ENCODE peak calls at places on chromosomes 16 and 17, in seven cellular contexts. D is fibroblast of pulmonary artery, J is upper lobe of right lung, M is psoas muscle, E is GM12865, L is left ventricle myocardium inferior, Z is kidney epithelial cell. A is an unnamed sample.

GRCh38 chr17:56317351-56318208 is 164.3 kb downstream of the ANKFN1 start:
- DNase-seq in E (no peak), M (no peak), Z (no peak), J (no peak), D (peak; percentile 4), L (no peak), A (no peak)

GRCh38 chr16:4263504-4264436 is 9.1 kb downstream of the TFAP4 start:
- DNase-seq in D (peak; percentile 92), E (no peak), M (peak; percentile 88), L (peak; percentile 85), J (peak; percentile 73), Z (no peak), A (peak; percentile 87)

GRCh38 chr16:87531418-87531817 is 38.6 kb upstream of the ZCCHC14 start:
- DNase-seq in J (no peak), M (no peak), E (no peak), L (no peak), Z (no peak), D (no peak), A (no peak)

GRCh38 chr16:85172465-85173071 is 60.3 kb upstream of the CIBAR2 start:
- DNase-seq in E (peak; percentile 24), J (no peak), Z (no peak), D (peak; percentile 35), L (no peak), M (peak; percentile 81), A (no peak)

GRCh38 chr16:84085774-84086173 is 31.0 kb downstream of the MBTPS1 start:
- DNase-seq in J (no peak), Z (no peak), E (peak; percentile 32), M (no peak), D (no peak), L (no peak), A (no peak)

GRCh38 chr16:57020651-57021050 is 31.3 kb downstream of the NLRC5 start:
- DNase-seq in M (no peak), L (no peak), Z (no peak), J (no peak), E (no peak), D (no peak), A (no peak)

GRCh38 chr17:57485916-57486315 is 229.6 kb downstream of the MSI2 start:
- DNase-seq in Z (no peak), J (no peak), E (peak; percentile 30), D (no peak), L (no peak), M (no peak), A (no peak)

GRCh38 chr17:81431545-81432482 is 36.6 kb downstream of the BAHCC1 start:
- DNase-seq in Z (no peak), L (no peak), D (no peak), E (no peak), M (no peak), J (no peak), A (no peak)

GRCh38 chr17:28221751-28222414 is 97.1 kb upstream of the TMEM97 start:
- DNase-seq in E (no peak), J (no peak), L (no peak), Z (no peak), M (no peak), D (no peak), A (no peak)

GRCh38 chr17:75188614-75189013 is 5.9 kb upstream of the SUMO2 start:
- DNase-seq in M (no peak), D (no peak), L (no peak), E (no peak), Z (no peak), J (no peak), A (no peak)

GRCh38 chr17:14355556-14355955 is 54.7 kb downstream of the HS3ST3B1 start:
- DNase-seq in L (no peak), E (no peak), J (no peak), M (no peak), D (no peak), Z (no peak), A (no peak)

GRCh38 chr17:15403276-15403939 is 62.0 kb upstream of the TEKT3 start:
- DNase-seq in M (no peak), Z (no peak), L (no peak), E (no peak), D (no peak), J (no peak), A (no peak)

GRCh38 chr17:1067282-1067956 is 70.5 kb downstream of the TIMM22 start:
- DNase-seq in Z (no peak), E (no peak), J (peak; percentile 88), D (no peak), L (peak; percentile 40), M (peak; percentile 19), A (no peak)

GRCh38 chr17:76193616-76194015 is 46.7 kb downstream of the RNF157 start:
- DNase-seq in Z (no peak), D (no peak), J (no peak), E (no peak), L (no peak), M (no peak), A (no peak)

GRCh38 chr17:10105513-10106001 is 92.8 kb downstream of the GAS7 start:
- DNase-seq in M (no peak), L (peak; percentile 63), D (peak; percentile 86), E (no peak), Z (no peak), J (no peak), A (no peak)

GRCh38 chr16:54974391-54974790 is 43.7 kb downstream of the IRX5 start:
- DNase-seq in M (no peak), L (no peak), D (no peak), J (no peak), E (no peak), Z (no peak), A (no peak)

GRCh38 chr16:25012525-25012991 is 2.6 kb downstream of the ARHGAP17 start:
- DNase-seq in J (no peak), E (no peak), L (no peak), Z (no peak), M (no peak), D (peak; percentile 59), A (peak; percentile 80)

GRCh38 chr17:62014526-62014925 is 50.6 kb downstream of the MED13 start:
- DNase-seq in E (no peak), D (peak; percentile 10), L (no peak), J (no peak), Z (no peak), M (no peak), A (no peak)

GRCh38 chr17:51830886-51831285 is 327.6 kb downstream of the CA10 start:
- DNase-seq in M (no peak), D (no peak), E (no peak), Z (no peak), L (no peak), J (no peak), A (no peak)

GRCh38 chr17:57945999-57946797 is 9.0 kb downstream of the CUEDC1 start:
- DNase-seq in D (no peak), M (no peak), Z (no peak), E (peak; percentile 53), L (no peak), J (no peak), A (no peak)

GRCh38 chr16:88815901-88816589 is 4.3 kb upstream of the APRT start:
- DNase-seq in D (no peak), M (no peak), E (peak; percentile 67), Z (no peak), J (no peak), L (no peak), A (no peak)

GRCh38 chr17:4786111-4786491 is at the start of gene VMO1:
- DNase-seq in E (no peak), D (no peak), J (no peak), L (no peak), Z (no peak), M (peak; percentile 61), A (no peak)

GRCh38 chr17:18217412-18218015 is 7.9 kb upstream of the LLGL1 start:
- DNase-seq in E (peak; percentile 72), D (peak; percentile 66), L (peak; percentile 75), J (peak; percentile 85), Z (no peak), M (peak; percentile 89), A (no peak)

DNA sequence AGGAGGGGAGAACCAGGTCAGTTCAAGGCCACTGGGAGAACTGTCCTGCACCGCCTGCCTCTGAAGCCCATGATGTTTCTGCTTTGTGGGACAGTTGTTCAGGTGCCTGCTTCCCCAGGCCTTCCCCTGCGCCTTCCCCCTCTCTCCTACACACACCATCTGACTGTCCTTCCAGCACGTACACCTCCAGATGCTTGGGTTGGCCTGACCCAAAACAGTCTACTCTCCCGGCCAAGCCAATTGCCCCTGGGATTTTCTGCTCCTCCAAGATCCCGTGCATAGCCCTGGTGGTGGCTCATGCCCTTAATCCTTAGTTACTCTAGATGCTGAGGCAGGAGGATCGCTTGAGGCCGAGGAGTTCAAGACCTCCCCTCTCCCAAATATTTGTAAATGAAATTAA is 684 bp upstream of the RSAD1 start:
- DNase-seq in J (no peak), Z (no peak), E (no peak), D (no peak), L (no peak), M (no peak), A (no peak)
- H3K4me3 ChIP-seq in J (peak overlapping the region; percentile 89), Z (peak overlapping the region; percentile 92), E (peak overlapping the region; percentile 99), D (peak overlapping the region; percentile 91), L (peak overlapping the region; percentile 85), M (peak overlapping the region; percentile 93), A (peak overlapping the region; percentile 88)

GRCh38 chr17:43782903-43783462 is 2.7 kb downstream of the CFAP97D1 start:
- DNase-seq in D (no peak), M (no peak), J (no peak), E (no peak), L (no peak), Z (no peak), A (no peak)

GRCh38 chr17:43784068-43784467 is 3.8 kb downstream of the CFAP97D1 start:
- DNase-seq in D (peak; percentile 39), E (no peak), J (no peak), L (no peak), Z (no peak), M (no peak), A (no peak)

GRCh38 chr17:43780135-43780534 is at the start of gene CFAP97D1:
- DNase-seq in E (no peak), Z (no peak), J (no peak), L (no peak), D (no peak), M (no peak), A (no peak)

GRCh38 chr17:43778337-43779144 is at the start of gene DUSP3:
- DNase-seq in D (peak; percentile 94), M (peak; percentile 98), E (peak; percentile 72), L (peak; percentile 95), J (peak; percentile 98), Z (peak; percentile 82), A (peak; percentile 65)

GRCh38 chr17:43779145-43780125 is 658 bp upstream of the DUSP3 start:
- DNase-seq in E (no peak), Z (no peak), D (peak; percentile 34), J (no peak), L (no peak), M (no peak), A (no peak)
- TF ChIP-seq CTCF in E (no peak), Z (peak; percentile 29), D (peak; percentile 19), J (no peak), L (peak; percentile 28), M (no peak), A (no peak)

DNA sequence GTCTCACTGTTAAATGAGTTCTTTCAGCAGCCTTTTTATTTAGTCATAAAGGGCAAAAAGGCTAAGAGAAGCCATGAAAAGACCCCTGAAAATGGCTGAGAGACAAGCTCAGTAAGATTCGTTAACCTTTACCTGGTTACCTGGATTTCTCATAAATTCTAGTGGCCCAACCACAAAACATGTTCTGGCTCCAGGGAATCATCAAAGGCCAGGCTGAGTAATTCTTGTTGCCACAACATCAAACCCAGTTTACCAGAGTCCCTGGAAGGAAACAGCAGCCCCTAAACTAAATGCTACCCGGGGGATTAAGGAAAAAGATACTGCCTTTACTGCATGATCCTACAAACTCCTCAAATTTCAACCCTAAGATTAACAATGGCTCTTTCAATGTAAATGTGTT is 15.8 kb downstream of the CYTH1 start:
- DNase-seq in E (no peak), J (no peak), M (no peak), Z (no peak), D (no peak), L (no peak), A (no peak)
- H3K4me3 ChIP-seq in E (no peak overlapping the region), J (no peak overlapping the region), M (no peak overlapping the region), Z (no peak overlapping the region), D (no peak overlapping the region), L (no peak overlapping the region), A (no peak overlapping the region)

GRCh38 chr16:10983175-10983558 is 38.8 kb downstream of the CLEC16A start:
- DNase-seq in E (peak; percentile 38), J (no peak), Z (no peak), L (no peak), M (no peak), D (no peak), A (no peak)
- TF ChIP-seq CTCF in E (peak; percentile 28), J (no peak), Z (peak; percentile 21), L (peak; percentile 32), M (no peak), D (no peak), A (no peak)